ENCODE peak calls at places on chromosomes 1 and 21, in eight cellular contexts. V is B cell, E is GM12865, I is Calu3, D is body of pancreas, F is hepatocyte, A is RWPE1, O is RWPE2. R is an unnamed sample.

GRCh38 chr1:67715819-67716218 is 30.8 kb downstream of the GADD45A start:
- DNase-seq in V (no peak), E (no peak), I (no peak), D (no peak), F (no peak), A (no peak), O (no peak), R (no peak)

GRCh38 chr1:215542301-215542700 is 24.8 kb upstream of the KCTD3 start:
- DNase-seq in V (no peak), E (no peak), I (no peak), D (no peak), F (no peak), A (no peak), O (no peak), R (no peak)

GRCh38 chr1:12397426-12398134 is 167.8 kb downstream of the VPS13D start:
- DNase-seq in V (no peak), E (no peak), I (no peak), D (no peak), F (no peak), A (no peak), O (no peak), R (no peak)

GRCh38 chr21:33487996-33488395 is 3.5 kb downstream of the DNAJC28 start:
- DNase-seq in V (no peak), E (no peak), I (no peak), D (no peak), F (no peak), A (no peak), O (no peak), R (no peak)

GRCh38 chr1:30085814-30086770 is 637.3 kb downstream of the MATN1 start:
- DNase-seq in V (no peak), E (peak), I (peak), D (peak), F (peak), A (no peak), O (no peak), R (peak)

GRCh38 chr1:156767879-156768608 is 709 bp downstream of the PRCC start:
- DNase-seq in V (no peak), E (peak), I (peak), D (no peak), F (peak), A (no peak), O (no peak), R (peak)

GRCh38 chr1:155485945-155486344 is 76.7 kb downstream of the ASH1L start:
- DNase-seq in V (no peak), E (peak), I (no peak), D (no peak), F (no peak), A (no peak), O (no peak), R (peak)

GRCh38 chr1:47186267-47187185 is 3.3 kb downstream of the PDZK1IP1 start:
- DNase-seq in V (no peak), E (no peak), I (no peak), D (no peak), F (peak), A (no peak), O (peak), R (no peak)

GRCh38 chr1:168082008-168082876 is 54.5 kb downstream of the GPR161 start:
- DNase-seq in V (peak), E (peak), I (peak), D (peak), F (peak), A (peak), O (no peak), R (peak)

GRCh38 chr1:102578806-102579205 is 529.5 kb downstream of the COL11A1 start:
- DNase-seq in V (no peak), E (no peak), I (no peak), D (no peak), F (no peak), A (no peak), O (no peak), R (no peak)
- TF ChIP-seq CTCF in V (no peak), E (no peak), I (no peak), D (no peak), F (no peak), A (no peak), O (no peak), R (no peak)

GRCh38 chr1:226062558-226063361 is at the start of gene H3-3A:
- DNase-seq in V (peak), E (peak), I (peak), D (peak), F (peak), A (peak), O (peak), R (peak)
- TF ChIP-seq CTCF in V (no peak), E (no peak), I (no peak), D (no peak), F (peak), A (no peak), O (no peak), R (no peak)

GRCh38 chr1:8776104-8776503 is 41.3 kb downstream of the RERE start:
- DNase-seq in V (no peak), E (no peak), I (no peak), D (no peak), F (no peak), A (no peak), O (no peak), R (no peak)
- TF ChIP-seq CTCF in V (no peak), E (no peak), I (no peak), D (no peak), F (no peak), A (no peak), O (no peak), R (no peak)

GRCh38 chr1:40856656-40857302 is 5.4 kb downstream of the CITED4 start:
- DNase-seq in V (no peak), E (no peak), I (no peak), D (no peak), F (no peak), A (no peak), O (no peak), R (no peak)
- TF ChIP-seq CTCF in V (no peak), E (no peak), I (no peak), D (no peak), F (no peak), A (no peak), O (no peak), R (no peak)

GRCh38 chr1:221701570-221702186 is 40.2 kb downstream of the DUSP10 start:
- DNase-seq in V (no peak), E (no peak), I (no peak), D (no peak), F (no peak), A (no peak), O (no peak), R (no peak)
- TF ChIP-seq CTCF in V (no peak), E (no peak), I (no peak), D (no peak), F (no peak), A (no peak), O (no peak), R (no peak)

DNA sequence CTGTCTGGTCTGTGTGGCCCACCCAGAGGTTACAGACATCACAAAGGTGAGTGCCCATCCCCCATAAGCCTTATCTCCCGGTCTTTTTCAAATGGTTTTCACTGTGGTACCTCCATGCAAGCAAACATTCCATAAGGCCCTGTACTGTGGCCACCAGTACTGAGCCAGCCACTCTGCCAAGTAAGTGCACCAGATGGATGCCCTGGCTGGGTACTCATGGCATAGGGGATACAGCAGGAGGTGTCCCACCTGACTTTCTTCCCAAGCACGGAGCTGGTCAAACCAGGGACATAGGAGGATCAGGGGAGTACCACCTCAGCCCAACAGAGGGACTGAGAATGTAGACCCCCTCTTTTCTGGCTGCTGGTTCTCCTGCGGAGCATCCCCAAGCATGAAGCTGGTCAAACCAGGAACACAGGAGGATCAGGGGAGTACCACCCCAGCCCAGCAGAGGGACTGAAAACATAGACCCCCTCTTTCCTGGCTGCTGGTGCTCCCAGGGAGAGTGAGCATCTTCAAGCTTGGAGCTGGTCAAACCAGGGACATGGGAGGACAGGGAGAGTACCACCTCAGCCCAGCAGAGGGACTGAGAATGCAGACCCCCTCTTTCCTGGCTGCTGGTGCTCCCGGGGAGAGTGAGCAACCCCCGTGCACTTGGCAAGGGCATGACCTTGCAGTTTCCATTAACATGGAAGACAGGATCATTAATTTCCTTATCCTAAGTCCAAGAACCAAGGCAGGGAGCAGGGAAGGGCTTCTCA is 81.8 kb upstream of the KLHDC7A start:
- DNase-seq in V (no peak), E (no peak), I (no peak), D (no peak), F (no peak), A (no peak), O (no peak), R (no peak)
- TF ChIP-seq CTCF in V (no peak), E (no peak), I (no peak), D (no peak), F (no peak), A (no peak), O (no peak), R (no peak)

GRCh38 chr1:176555911-176556687 is 93.1 kb downstream of the PAPPA2 start:
- DNase-seq in V (no peak), E (no peak), I (no peak), D (peak), F (no peak), A (no peak), O (no peak), R (no peak)
- TF ChIP-seq CTCF in V (no peak), E (no peak), I (no peak), D (no peak), F (no peak), A (no peak), O (no peak), R (no peak)

DNA sequence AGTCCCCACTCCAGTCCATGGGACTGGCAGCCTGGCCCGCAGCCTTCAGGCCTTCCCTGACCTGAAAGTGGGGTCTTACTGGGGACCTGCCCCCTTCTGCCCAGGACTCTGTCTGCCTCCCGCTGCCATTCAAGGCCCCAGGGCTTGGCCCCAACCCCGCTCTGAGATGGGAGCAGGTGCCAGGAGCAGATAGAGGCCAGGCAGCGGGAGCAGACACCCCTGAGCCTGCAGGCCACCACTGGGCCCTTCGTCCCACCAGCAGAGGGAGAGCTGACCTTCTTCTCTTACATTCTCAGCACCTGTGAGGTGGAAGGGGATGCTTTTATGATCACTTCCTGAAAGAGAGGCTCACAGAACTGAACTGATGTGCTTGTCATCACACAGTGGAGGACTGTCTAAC is 62.2 kb upstream of the TINAGL1 start:
- DNase-seq in V (no peak), E (no peak), I (no peak), D (no peak), F (no peak), A (no peak), O (no peak), R (no peak)
- TF ChIP-seq CTCF in V (no peak), E (no peak), I (no peak), D (no peak), F (no peak), A (no peak), O (no peak), R (no peak)

DNA sequence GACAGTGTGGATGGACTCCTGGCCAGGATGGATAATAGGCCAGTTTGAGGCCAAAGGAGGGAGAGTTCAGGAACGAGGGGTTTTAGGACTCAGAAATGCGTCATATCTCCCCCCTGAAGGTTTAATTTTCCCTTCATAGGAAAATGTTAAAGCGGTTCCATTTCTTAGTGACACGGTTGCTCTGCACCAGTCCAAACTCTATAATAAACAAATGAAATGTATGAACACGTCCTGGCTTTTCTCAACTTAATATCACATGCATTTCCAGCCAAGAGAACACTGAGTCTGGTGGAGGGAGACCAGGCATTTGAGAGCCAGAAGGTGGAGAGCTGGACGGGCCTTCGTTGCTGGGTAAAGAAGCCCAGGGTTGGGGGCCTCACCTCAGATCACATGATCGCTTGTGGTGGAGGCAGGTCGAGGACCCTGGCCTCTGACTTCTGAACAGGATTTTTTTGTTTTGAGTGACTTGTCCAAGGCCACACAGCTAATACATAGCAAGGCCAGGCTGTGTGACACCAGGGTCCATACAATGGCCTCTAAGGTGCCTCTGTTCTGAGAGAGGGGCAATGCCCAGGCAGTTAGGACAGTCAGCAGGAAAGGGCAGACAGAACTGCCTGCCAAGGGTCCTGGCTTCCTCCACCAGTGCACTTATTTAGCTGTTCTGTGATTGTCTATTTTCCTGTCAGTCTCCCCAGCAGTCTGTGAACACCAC is 11.4 kb downstream of the SLC1A7 start:
- DNase-seq in V (no peak), E (no peak), I (no peak), D (no peak), F (no peak), A (no peak), O (no peak), R (no peak)
- TF ChIP-seq CTCF in V (no peak), E (no peak), I (no peak), D (no peak), F (no peak), A (no peak), O (no peak), R (no peak)

DNA sequence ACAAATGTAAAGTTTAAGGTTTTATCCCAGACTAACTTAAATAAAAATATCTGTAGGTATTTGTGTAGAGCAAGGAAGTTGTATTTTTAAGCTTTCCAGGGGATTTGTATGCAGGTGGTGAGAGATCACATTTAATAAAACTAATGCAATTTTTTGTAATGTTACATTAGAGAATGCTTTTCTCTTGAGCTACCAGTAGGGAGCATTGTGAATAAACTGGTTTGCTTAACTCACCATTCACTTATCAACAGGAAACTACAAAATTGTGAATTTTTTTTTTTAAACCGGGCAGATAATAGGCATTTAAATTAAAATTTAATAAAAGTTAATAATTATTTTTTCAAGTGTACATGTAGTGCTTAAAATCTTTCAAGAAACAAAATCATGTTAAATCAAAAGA is 78.6 kb downstream of the IVNS1ABP start:
- DNase-seq in V (no peak), E (no peak), I (no peak), D (no peak), F (no peak), A (peak), O (no peak), R (no peak)
- TF ChIP-seq CTCF in V (peak), E (peak), I (peak), D (peak), F (peak), A (peak), O (peak), R (no peak)

R was measured in GM13976.